ENCODE peak calls at places on chromosomes 12 and 14, in ten cellular contexts. V is CD4-positive, CD25-positive, alpha-beta regulatory T cell; R is T-helper 17 cell; T is stimulated activated naive CD8-positive, alpha-beta T cell treated with anti-CD3 and anti-CD28 coated beads, Interleukin-15, Interleukin-2, amounts not matched to agents 100 U/mL and 50 U/mL, for 24 hours; Y is CD8-positive, alpha-beta memory T cell; C is GM23338; P is AG20443; D is T-helper 2 cell; J is activated CD8-positive, alpha-beta memory T cell treated with anti-CD3 and anti-CD28 coated beads for 48 hours; N is cardiac muscle cell. Z is an unnamed sample.

GRCh38 chr12:64088431-64089349 is 133.4 kb downstream of the KICS2 start:
- DNase-seq in V (no peak), R (no peak), T (no peak), Y (no peak), C (peak), P (peak), D (no peak), J (no peak), N (peak), Z (no peak)

GRCh38 chr14:58280954-58281787 is 17.2 kb upstream of the ARID4A start:
- DNase-seq in V (peak), R (no peak), T (no peak), Y (peak), C (no peak), P (peak), D (no peak), J (no peak), N (no peak), Z (no peak)

GRCh38 chr14:28756896-28757570 is 9.6 kb upstream of the FOXG1 start:
- DNase-seq in V (no peak), R (no peak), T (no peak), Y (no peak), C (peak), P (peak), D (no peak), J (no peak), N (peak), Z (no peak)

GRCh38 chr14:61517861-61518802 is 177.2 kb upstream of the HIF1A start:
- DNase-seq in V (no peak), R (no peak), T (no peak), Y (no peak), C (no peak), P (no peak), D (no peak), J (no peak), N (no peak), Z (no peak)

GRCh38 chr12:95625012-95625411 is 73.7 kb upstream of the USP44 start:
- DNase-seq in V (no peak), R (no peak), T (no peak), Y (no peak), C (no peak), P (no peak), D (no peak), J (no peak), N (no peak), Z (no peak)

GRCh38 chr14:31229638-31230229 is 22.1 kb upstream of the HECTD1 start:
- DNase-seq in V (no peak), R (no peak), T (no peak), Y (no peak), C (peak), P (peak), D (no peak), J (no peak), N (no peak), Z (no peak)

GRCh38 chr12:57006809-57007475 is 596 bp upstream of the ZBTB39 start:
- DNase-seq in V (no peak), R (no peak), T (peak), Y (peak), C (no peak), P (no peak), D (no peak), J (no peak), N (no peak), Z (no peak)

GRCh38 chr14:103854822-103855733 is 7.7 kb upstream of the PPP1R13B start:
- DNase-seq in V (no peak), R (no peak), T (no peak), Y (no peak), C (peak), P (peak), D (no peak), J (no peak), N (peak), Z (peak)

GRCh38 chr14:43539210-43539609 is 967.9 kb downstream of the FSCB start:
- DNase-seq in V (no peak), R (no peak), T (no peak), Y (no peak), C (peak), P (no peak), D (no peak), J (no peak), N (peak), Z (no peak)

GRCh38 chr14:54488318-54488645 is 498 bp downstream of the GMFB start:
- DNase-seq in V (no peak), R (no peak), T (no peak), Y (no peak), C (peak), P (no peak), D (no peak), J (no peak), N (no peak), Z (no peak)

GRCh38 chr14:68391292-68392014 is 401.4 kb downstream of the ZFP36L1 start:
- DNase-seq in V (no peak), R (no peak), T (no peak), Y (no peak), C (no peak), P (peak), D (no peak), J (no peak), N (no peak), Z (no peak)

GRCh38 chr14:22046063-22046462 is 372.4 kb upstream of the OR4E1 start:
- DNase-seq in V (no peak), R (no peak), T (no peak), Y (no peak), C (no peak), P (no peak), D (no peak), J (no peak), N (no peak), Z (no peak)

GRCh38 chr12:31785318-31785717 is 56.5 kb upstream of the AMN1 start:
- DNase-seq in V (no peak), R (no peak), T (no peak), Y (no peak), C (no peak), P (no peak), D (no peak), J (no peak), N (no peak), Z (no peak)

GRCh38 chr12:27807063-27807703 is 27.1 kb upstream of the MANSC4 start:
- DNase-seq in V (peak), R (no peak), T (peak), Y (peak), C (peak), P (no peak), D (peak), J (no peak), N (no peak), Z (no peak)

GRCh38 chr12:101186291-101186690 is 23.7 kb downstream of the SLC5A8 start:
- DNase-seq in V (no peak), R (no peak), T (no peak), Y (no peak), C (no peak), P (no peak), D (no peak), J (no peak), N (no peak), Z (no peak)

GRCh38 chr12:25997401-25997973 is 39.0 kb downstream of the RASSF8 start:
- DNase-seq in V (no peak), R (no peak), T (no peak), Y (no peak), C (peak), P (peak), D (no peak), J (no peak), N (no peak), Z (no peak)

GRCh38 chr14:44941591-44941990 is 20.2 kb downstream of the KLHL28 start:
- DNase-seq in V (no peak), R (no peak), T (no peak), Y (no peak), C (no peak), P (peak), D (no peak), J (no peak), N (no peak), Z (no peak)

GRCh38 chr12:9132008-9132535 is 16.4 kb upstream of the A2M start:
- DNase-seq in V (no peak), R (no peak), T (no peak), Y (no peak), C (no peak), P (no peak), D (no peak), J (no peak), N (no peak), Z (no peak)

GRCh38 chr14:63717704-63718103 is 10.2 kb downstream of the SGPP1 start:
- DNase-seq in V (peak), R (no peak), T (no peak), Y (peak), C (peak), P (no peak), D (no peak), J (no peak), N (peak), Z (no peak)

GRCh38 chr14:19895282-19895681 is 20.3 kb downstream of the OR4K2 start:
- DNase-seq in V (no peak), R (no peak), T (no peak), Y (no peak), C (no peak), P (no peak), D (no peak), J (no peak), N (no peak), Z (no peak)

GRCh38 chr12:116766746-116767145 is 28.6 kb downstream of the RNFT2 start:
- DNase-seq in V (no peak), R (no peak), T (no peak), Y (no peak), C (no peak), P (no peak), D (no peak), J (no peak), N (no peak), Z (no peak)

GRCh38 chr12:108306506-108306905 is 32.6 kb downstream of the CMKLR1 start:
- DNase-seq in V (no peak), R (no peak), T (no peak), Y (no peak), C (no peak), P (no peak), D (no peak), J (no peak), N (no peak), Z (no peak)

GRCh38 chr12:24960222-24960855 is 11.4 kb upstream of the BCAT1 start:
- DNase-seq in V (no peak), R (no peak), T (peak), Y (no peak), C (peak), P (peak), D (no peak), J (peak), N (peak), Z (no peak)

GRCh38 chr14:77140937-77141591 is 527 bp downstream of the ZDHHC22 start:
- DNase-seq in V (no peak), R (no peak), T (peak), Y (no peak), C (peak), P (peak), D (no peak), J (no peak), N (peak), Z (no peak)

GRCh38 chr14:96592591-96593388 is 90.6 kb downstream of the PAPOLA start:
- DNase-seq in V (peak), R (peak), T (peak), Y (peak), C (peak), P (peak), D (peak), J (peak), N (peak), Z (peak)

GRCh38 chr12:93115198-93115601 is 186.1 kb upstream of the EEA1 start:
- DNase-seq in V (no peak), R (no peak), T (no peak), Y (no peak), C (no peak), P (peak), D (no peak), J (no peak), N (peak), Z (no peak)

GRCh38 chr12:58346032-58346632 is 404.8 kb downstream of the ATP23 start:
- DNase-seq in V (peak), R (no peak), T (no peak), Y (peak), C (peak), P (peak), D (no peak), J (no peak), N (peak), Z (no peak)

GRCh38 chr14:22314183-22314820 is 274.7 kb downstream of the DAD1 start:
- DNase-seq in V (peak), R (no peak), T (no peak), Y (no peak), C (peak), P (peak), D (no peak), J (no peak), N (peak), Z (peak)

GRCh38 chr12:107760207-107760816 is 625 bp downstream of the PRDM4 start:
- DNase-seq in V (peak), R (peak), T (peak), Y (peak), C (peak), P (peak), D (peak), J (no peak), N (peak), Z (no peak)

GRCh38 chr12:78209851-78210493 is 379.3 kb downstream of the NAV3 start:
- DNase-seq in V (no peak), R (no peak), T (no peak), Y (no peak), C (no peak), P (peak), D (no peak), J (no peak), N (no peak), Z (no peak)